ENCODE peak calls at places on chromosomes 6 and 20, in five cellular contexts. X is dorsolateral prefrontal cortex, H is choroid plexus epithelial cell, T is upper lobe of right lung, Y is psoas muscle. U is an unnamed sample.

GRCh38 chr6:12024715-12025434 is 12.8 kb downstream of the HIVEP1 start:
- DNase-seq in X (no peak), T (no peak), Y (no peak), H (peak), U (no peak)

GRCh38 chr6:158205220-158205944 is 37.2 kb downstream of the GTF2H5 start:
- DNase-seq in T (no peak), Y (no peak), X (no peak), H (peak), U (no peak)

GRCh38 chr20:8414611-8415274 is 282.7 kb downstream of the PLCB1 start:
- DNase-seq in T (no peak), X (no peak), H (peak), Y (no peak), U (no peak)

GRCh38 chr6:44245912-44246662 is 814 bp upstream of the HSP90AB1 start:
- DNase-seq in X (peak), H (peak), T (peak), Y (peak), U (peak)

GRCh38 chr6:27720607-27721580 is 191.3 kb downstream of the OR2B2 start:
- DNase-seq in Y (no peak), H (peak), T (no peak), X (no peak), U (no peak)

GRCh38 chr6:167093922-167094432 is 28.9 kb upstream of the CCR6 start:
- DNase-seq in X (no peak), T (no peak), H (no peak), Y (no peak), U (no peak)

GRCh38 chr20:3255728-3256127 is 16.7 kb upstream of the SLC4A11 start:
- DNase-seq in H (no peak), Y (no peak), T (no peak), X (no peak), U (no peak)

GRCh38 chr6:2147737-2148448 is 97.5 kb downstream of the GMDS start:
- DNase-seq in H (peak), X (no peak), T (no peak), Y (no peak), U (no peak)

DNA sequence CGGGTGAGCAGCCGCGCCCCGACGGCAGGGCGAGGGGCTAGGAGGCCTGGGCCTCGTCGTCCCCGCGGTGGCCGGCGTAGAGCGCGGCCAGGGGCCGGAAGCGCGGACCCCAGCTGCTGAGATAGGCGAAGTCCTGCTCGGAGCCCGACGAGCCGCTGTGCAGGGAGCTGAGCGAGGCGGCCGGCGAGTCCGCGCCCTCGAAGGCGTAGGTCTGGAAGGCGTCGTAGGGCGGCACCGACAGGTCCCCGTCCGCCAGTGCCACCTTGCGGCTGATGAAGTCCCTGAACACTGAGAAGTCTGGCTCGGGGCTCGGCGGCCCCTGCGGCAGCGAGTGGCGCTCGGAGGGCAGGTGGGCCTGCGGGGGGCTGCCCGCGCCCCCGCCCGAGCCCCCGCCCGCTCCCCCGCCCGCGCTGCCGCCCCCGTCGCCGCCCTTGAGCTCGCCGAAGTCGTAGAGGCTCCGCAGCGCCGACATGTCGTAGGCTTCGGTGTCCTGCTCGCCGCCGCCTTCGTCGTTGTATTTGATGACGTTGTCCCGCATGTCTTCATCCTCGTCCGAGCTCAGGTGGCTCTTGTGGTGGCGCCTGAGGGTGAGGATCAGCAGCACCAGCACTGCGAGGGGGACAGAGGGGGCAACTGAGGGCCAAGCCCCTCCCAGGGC is 56.5 kb downstream of the CD40 start:
- DNase-seq in X (no peak), Y (peak), T (peak), H (peak), U (no peak)
- TF ChIP-seq CTCF in X (peak), Y (peak), T (peak), H (peak), U (peak)

GRCh38 chr6:26611599-26611998 is 14.8 kb downstream of the ABT1 start:
- DNase-seq in T (no peak), X (no peak), H (no peak), Y (no peak), U (no peak)

GRCh38 chr6:26609463-26609862 is 12.7 kb downstream of the ABT1 start:
- DNase-seq in H (no peak), T (no peak), Y (no peak), X (no peak), U (no peak)

GRCh38 chr6:26607434-26608230 is 10.9 kb downstream of the ABT1 start:
- DNase-seq in X (no peak), T (no peak), Y (no peak), H (peak), U (no peak)

GRCh38 chr6:26613717-26614683 is 17.2 kb downstream of the ABT1 start:
- DNase-seq in T (no peak), X (no peak), Y (no peak), H (no peak), U (no peak)

GRCh38 chr6:26613201-26613600 is 16.4 kb downstream of the ABT1 start:
- DNase-seq in T (no peak), Y (no peak), H (no peak), X (no peak), U (no peak)
- H3K4me3 ChIP-seq in T (no peak), Y (no peak), H (no peak), X (no peak), U (peak)

GRCh38 chr20:62907377-62908317 is 18.7 kb downstream of the DIDO1 start:
- DNase-seq in X (no peak), Y (no peak), T (no peak), H (no peak), U (no peak)
- TF ChIP-seq CTCF in X (peak), Y (peak), T (peak), H (peak), U (no peak)

DNA sequence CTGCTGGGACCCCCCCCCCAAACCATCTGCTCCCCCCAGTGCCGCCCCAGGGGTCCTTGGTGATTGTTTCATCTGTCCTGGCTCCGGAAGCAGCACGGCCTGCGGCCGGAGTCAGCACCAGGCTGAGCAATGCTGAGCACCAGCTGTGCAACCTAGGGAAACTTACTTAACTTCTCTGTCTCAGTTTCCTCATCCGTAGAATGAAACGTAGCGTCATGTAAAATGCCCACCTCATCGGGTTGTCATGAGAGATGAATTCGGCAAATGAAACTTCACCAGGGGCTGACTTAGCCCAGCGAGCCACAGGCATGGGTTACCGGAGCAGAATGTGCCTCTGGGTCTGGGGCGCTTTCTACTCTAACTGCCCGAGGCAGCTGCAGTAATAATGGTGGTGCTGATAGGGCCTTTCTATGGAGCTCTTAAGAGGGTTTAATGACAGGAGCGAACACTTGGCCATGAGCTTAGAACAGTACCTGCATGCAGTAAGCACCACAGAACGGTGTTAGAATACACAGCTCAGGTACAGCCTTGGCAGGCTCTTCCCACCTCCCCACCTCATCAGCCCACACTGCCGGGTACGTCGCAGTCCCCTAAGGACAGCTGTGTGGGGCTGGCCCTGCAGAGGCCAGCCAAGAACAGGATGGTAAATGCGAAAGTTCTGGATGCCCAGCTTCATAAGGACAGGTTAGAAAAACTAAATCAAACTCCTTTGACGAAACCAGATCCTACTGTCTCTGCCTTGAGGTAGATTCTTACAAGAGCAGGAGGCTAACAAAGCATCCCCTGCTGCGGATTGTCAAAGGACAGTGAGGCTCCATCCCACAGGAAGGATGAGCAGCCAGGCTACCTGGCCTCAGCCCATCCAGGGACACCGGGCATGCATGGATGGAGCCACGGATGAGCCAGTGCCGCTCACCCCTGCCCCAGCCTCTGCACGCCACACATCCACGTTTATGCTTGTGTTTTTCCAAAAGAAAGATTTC is 1.5 kb downstream of the THBS2 start:
- DNase-seq in Y (no peak), X (no peak), H (no peak), T (peak), U (peak)
- H3K4me3 ChIP-seq in Y (peak), X (peak), H (peak), T (peak), U (peak)

DNA sequence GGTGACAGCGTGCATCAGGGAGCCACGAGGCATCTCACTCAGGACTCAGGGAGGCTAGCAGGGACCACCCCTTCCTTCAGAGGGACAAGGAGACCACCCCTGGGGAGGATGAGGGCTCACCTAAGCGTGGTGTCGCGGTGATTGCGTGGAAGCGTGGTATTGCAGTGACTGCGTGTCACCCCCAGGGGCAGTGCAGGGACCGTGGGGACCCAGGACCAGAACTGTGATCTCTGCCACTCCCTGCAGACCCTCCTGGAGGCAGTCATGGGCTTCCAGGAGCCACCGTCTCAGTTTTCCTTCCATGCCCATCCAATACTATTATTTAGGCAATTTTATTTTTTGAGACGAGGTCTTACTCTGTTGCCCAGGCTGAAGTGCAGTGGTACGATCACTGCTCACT is 147.1 kb downstream of the TAF4 start:
- DNase-seq in X (no peak), H (no peak), T (no peak), Y (no peak), U (no peak)
- TF ChIP-seq CTCF in X (no peak), H (no peak), T (no peak), Y (no peak), U (no peak)

DNA sequence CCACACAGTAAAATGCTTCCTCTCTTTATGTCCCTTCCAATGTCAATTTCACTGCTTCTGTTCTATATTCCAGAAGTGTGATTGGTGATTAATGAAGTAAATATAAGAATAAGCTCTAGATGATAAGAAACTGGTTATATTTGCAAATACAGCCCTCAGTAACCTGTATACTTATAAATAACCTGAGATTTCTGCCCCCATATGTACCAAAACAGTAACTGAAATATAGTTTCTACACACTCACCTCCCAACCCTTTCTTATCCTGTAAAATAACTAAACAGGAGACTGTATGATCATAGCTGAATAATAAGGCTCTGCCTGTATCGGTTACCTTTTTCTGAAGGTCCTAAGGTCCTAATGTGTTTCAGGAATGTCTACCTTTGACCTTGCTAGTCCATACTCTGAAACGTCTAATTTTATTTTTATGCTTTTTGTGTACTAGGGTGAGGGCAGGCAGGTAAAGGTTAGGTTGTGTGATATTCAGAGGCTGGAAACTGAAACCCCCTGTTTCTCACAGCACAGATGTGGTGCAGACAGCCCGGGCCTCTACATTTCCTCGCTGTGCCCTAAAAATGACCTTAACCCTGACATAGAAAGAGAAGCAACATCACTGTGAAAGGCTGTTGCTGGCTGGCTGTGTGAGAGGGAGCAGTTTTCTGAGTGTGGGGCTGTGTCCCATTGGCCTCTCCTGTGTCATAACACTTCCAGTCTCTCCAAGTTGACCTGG is 378.8 kb downstream of the CENPW start:
- DNase-seq in H (no peak), T (no peak), Y (no peak), X (no peak), U (no peak)
- H3K4me3 ChIP-seq in H (no peak), T (no peak), Y (no peak), X (no peak), U (no peak)

GRCh38 chr20:63657937-63658748 is at the start of gene RTEL1:
- DNase-seq in T (peak), X (peak), Y (peak), H (peak), U (peak)
- TF ChIP-seq CTCF in T (no peak), X (no peak), Y (no peak), H (no peak), U (no peak)

GRCh38 chr6:28758818-28759235 is 165.0 kb downstream of the TRIM27 start:
- DNase-seq in X (no peak), T (no peak), H (no peak), Y (no peak), U (no peak)
- H3K4me3 ChIP-seq in X (no peak), T (no peak), H (no peak), Y (no peak), U (no peak)

DNA sequence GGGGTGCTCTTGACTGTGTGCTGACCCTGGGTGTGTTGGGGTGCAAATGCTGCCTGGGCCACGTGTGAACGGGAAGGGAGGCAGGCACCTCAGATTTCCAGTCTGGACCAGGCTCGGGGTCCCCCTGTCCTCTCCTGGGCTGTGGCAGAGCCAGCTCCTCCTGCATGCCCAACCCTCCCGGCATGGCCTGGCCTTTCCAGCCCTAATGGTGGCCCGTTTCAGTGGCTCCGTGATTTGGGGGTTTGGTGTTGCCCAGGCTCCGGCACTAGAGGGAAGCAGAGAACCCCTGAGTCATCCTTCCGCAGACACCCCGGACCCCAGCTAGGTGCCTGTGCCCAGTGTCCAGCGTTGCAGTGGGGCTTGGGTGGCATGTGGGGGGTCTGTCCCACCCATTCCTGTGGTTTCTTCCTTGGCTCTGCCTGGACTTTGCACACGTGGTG is 9.1 kb downstream of the RBM38 start:
- DNase-seq in T (no peak), H (no peak), X (no peak), Y (peak), U (no peak)
- TF ChIP-seq CTCF in T (no peak), H (peak), X (peak), Y (no peak), U (no peak)